ENCODE peak calls at places on chromosomes 2 and 18, in nine cellular contexts. X is stimulated activated naive CD8-positive, alpha-beta T cell treated with anti-CD3 and anti-CD28 coated beads, Interleukin-15, Interleukin-2, amounts not matched to agents 100 U/mL and 50 U/mL, for 24 hours; A is right atrium auricular region; N is upper lobe of right lung; Q is MCF 10A; E is germinal center; I is smooth muscle cell of the brain vasculature; M is hippocampal formation; Z is NCI-H1436. T is an unnamed sample.

GRCh38 chr18:45270289-45270771 is 344.9 kb upstream of the SLC14A2 start:
- DNase-seq in X (no peak), A (no peak), N (no peak), Q (no peak), E (no peak), I (no peak), M (no peak), Z (no peak), T (no peak)

GRCh38 chr2:85642725-85643124 is 25.3 kb downstream of the SFTPB start:
- DNase-seq in X (no peak), A (no peak), N (no peak), Q (no peak), E (no peak), I (no peak), M (no peak), Z (no peak), T (no peak)

GRCh38 chr2:240399419-240400318 is 35.8 kb upstream of the GPC1 start:
- DNase-seq in X (no peak), A (no peak), N (peak), Q (no peak), E (no peak), I (no peak), M (no peak), Z (no peak), T (peak)

GRCh38 chr2:37282746-37283145 is 41.9 kb downstream of the PRKD3 start:
- DNase-seq in X (no peak), A (no peak), N (no peak), Q (no peak), E (no peak), I (no peak), M (no peak), Z (no peak), T (no peak)

GRCh38 chr2:75035444-75036353 is 77.3 kb downstream of the POLE4 start:
- DNase-seq in X (no peak), A (no peak), N (no peak), Q (peak), E (no peak), I (no peak), M (no peak), Z (no peak), T (no peak)

GRCh38 chr18:5890606-5891360 is 4.5 kb downstream of the TMEM200C start:
- DNase-seq in X (peak), A (no peak), N (peak), Q (no peak), E (peak), I (no peak), M (peak), Z (no peak), T (no peak)

GRCh38 chr2:95384854-95385569 is 17.5 kb upstream of the FAHD2A start:
- DNase-seq in X (no peak), A (peak), N (peak), Q (no peak), E (no peak), I (no peak), M (no peak), Z (no peak), T (peak)

GRCh38 chr2:12010059-12010458 is 263.6 kb downstream of the LPIN1 start:
- DNase-seq in X (no peak), A (no peak), N (no peak), Q (no peak), E (no peak), I (no peak), M (no peak), Z (no peak), T (no peak)

GRCh38 chr2:232273903-232274598 is 104.5 kb upstream of the ALPP start:
- DNase-seq in X (no peak), A (no peak), N (no peak), Q (no peak), E (no peak), I (no peak), M (no peak), Z (no peak), T (no peak)

GRCh38 chr2:167581961-167582574 is 665.3 kb downstream of the STK39 start:
- DNase-seq in X (no peak), A (no peak), N (no peak), Q (no peak), E (no peak), I (no peak), M (no peak), Z (no peak), T (no peak)

GRCh38 chr18:57833441-57834101 is 30.5 kb upstream of the ATP8B1 start:
- DNase-seq in X (peak), A (no peak), N (no peak), Q (peak), E (peak), I (no peak), M (no peak), Z (no peak), T (no peak)

GRCh38 chr18:57805117-57805516 is 2.0 kb upstream of the ATP8B1 start:
- DNase-seq in X (no peak), A (peak), N (no peak), Q (no peak), E (no peak), I (no peak), M (no peak), Z (no peak), T (no peak)

GRCh38 chr2:227163445-227163997 is 484 bp downstream of the COL4A4 start:
- DNase-seq in X (no peak), A (no peak), N (peak), Q (peak), E (peak), I (no peak), M (no peak), Z (no peak), T (no peak)

GRCh38 chr2:128228894-128229293 is 89.8 kb downstream of the HS6ST1 start:
- DNase-seq in X (no peak), A (no peak), N (no peak), Q (peak), E (no peak), I (no peak), M (no peak), Z (peak), T (no peak)

GRCh38 chr2:53021285-53021684 is 746.3 kb upstream of the CHAC2 start:
- DNase-seq in X (no peak), A (no peak), N (no peak), Q (peak), E (no peak), I (no peak), M (no peak), Z (no peak), T (no peak)

GRCh38 chr2:203763425-203764272 is 57.2 kb downstream of the CD28 start:
- DNase-seq in X (no peak), A (no peak), N (no peak), Q (no peak), E (no peak), I (no peak), M (no peak), Z (no peak), T (no peak)

GRCh38 chr2:3727397-3728045 is 24.1 kb downstream of the DCDC2C start:
- DNase-seq in X (no peak), A (no peak), N (no peak), Q (no peak), E (no peak), I (no peak), M (no peak), Z (no peak), T (no peak)

GRCh38 chr2:11320698-11321492 is 23.5 kb downstream of the ROCK2 start:
- DNase-seq in X (no peak), A (no peak), N (no peak), Q (no peak), E (no peak), I (no peak), M (no peak), Z (no peak), T (no peak)

GRCh38 chr2:105607920-105608504 is 136.7 kb upstream of the NCK2 start:
- DNase-seq in X (no peak), A (no peak), N (no peak), Q (no peak), E (no peak), I (no peak), M (no peak), Z (no peak), T (no peak)

GRCh38 chr2:239285071-239285931 is 115.5 kb downstream of the HDAC4 start:
- DNase-seq in X (peak), A (no peak), N (peak), Q (no peak), E (no peak), I (no peak), M (no peak), Z (no peak), T (no peak)

GRCh38 chr2:217622205-217622621 is 380.6 kb downstream of the TNS1 start:
- DNase-seq in X (no peak), A (no peak), N (no peak), Q (no peak), E (no peak), I (peak), M (peak), Z (no peak), T (peak)

GRCh38 chr2:132664096-132664495 is 5.9 kb downstream of the LYPD1 start:
- DNase-seq in X (no peak), A (no peak), N (no peak), Q (peak), E (no peak), I (no peak), M (no peak), Z (no peak), T (no peak)

GRCh38 chr2:238459081-238459629 is 32.4 kb downstream of the ASB1 start:
- DNase-seq in X (no peak), A (peak), N (no peak), Q (no peak), E (no peak), I (no peak), M (no peak), Z (no peak), T (no peak)

GRCh38 chr2:192162392-192163042 is 32.2 kb downstream of the TMEFF2 start:
- DNase-seq in X (peak), A (peak), N (no peak), Q (peak), E (peak), I (peak), M (peak), Z (peak), T (no peak)

GRCh38 chr2:98479959-98480524 is 35.4 kb downstream of the INPP4A start:
- DNase-seq in X (peak), A (no peak), N (peak), Q (peak), E (no peak), I (no peak), M (peak), Z (peak), T (no peak)

GRCh38 chr2:70978388-70979357 is at the start of gene ANKRD53:
- DNase-seq in X (no peak), A (no peak), N (peak), Q (no peak), E (no peak), I (no peak), M (no peak), Z (peak), T (peak)

GRCh38 chr2:208373460-208374089 is 33.0 kb upstream of the PTH2R start:
- DNase-seq in X (no peak), A (no peak), N (no peak), Q (peak), E (peak), I (peak), M (no peak), Z (peak), T (no peak)

GRCh38 chr2:160477032-160477431 is 16.6 kb downstream of the RBMS1 start:
- DNase-seq in X (no peak), A (no peak), N (no peak), Q (no peak), E (no peak), I (no peak), M (no peak), Z (no peak), T (no peak)

GRCh38 chr2:43132523-43133301 is 93.7 kb downstream of the ZFP36L2 start:
- DNase-seq in X (peak), A (no peak), N (no peak), Q (no peak), E (peak), I (no peak), M (peak), Z (no peak), T (no peak)

GRCh38 chr2:11028407-11028916 is 116.7 kb downstream of the KCNF1 start:
- DNase-seq in X (no peak), A (peak), N (no peak), Q (no peak), E (no peak), I (no peak), M (no peak), Z (no peak), T (no peak)

GRCh38 chr2:165239230-165239629 is at the start of gene SCN2A:
- DNase-seq in X (no peak), A (no peak), N (no peak), Q (peak), E (peak), I (peak), M (no peak), Z (peak), T (no peak)

GRCh38 chr18:46289931-46290330 is 185.7 kb downstream of the HAUS1 start:
- DNase-seq in X (no peak), A (peak), N (peak), Q (no peak), E (no peak), I (no peak), M (no peak), Z (no peak), T (no peak)

GRCh38 chr18:79479761-79480161 is 84.0 kb downstream of the NFATC1 start:
- DNase-seq in X (no peak), A (no peak), N (peak), Q (no peak), E (no peak), I (no peak), M (no peak), Z (no peak), T (no peak)

GRCh38 chr2:47339745-47340541 is 63.0 kb upstream of the MSH2 start:
- DNase-seq in X (peak), A (no peak), N (no peak), Q (peak), E (no peak), I (no peak), M (no peak), Z (no peak), T (no peak)

GRCh38 chr18:13229021-13229671 is 10.6 kb downstream of the LDLRAD4 start:
- DNase-seq in X (no peak), A (no peak), N (no peak), Q (no peak), E (no peak), I (no peak), M (no peak), Z (no peak), T (no peak)

GRCh38 chr2:19178175-19178574 is 180.2 kb downstream of the OSR1 start:
- DNase-seq in X (no peak), A (no peak), N (no peak), Q (peak), E (no peak), I (no peak), M (no peak), Z (no peak), T (no peak)

GRCh38 chr2:42064417-42064942 is 16.7 kb downstream of the PKDCC start:
- DNase-seq in X (no peak), A (no peak), N (no peak), Q (no peak), E (no peak), I (no peak), M (no peak), Z (no peak), T (no peak)

GRCh38 chr2:37388074-37388473 is 43.6 kb downstream of the QPCT start:
- DNase-seq in X (no peak), A (no peak), N (no peak), Q (peak), E (no peak), I (no peak), M (no peak), Z (no peak), T (no peak)

GRCh38 chr2:72685666-72686065 is 140.2 kb downstream of the EXOC6B start:
- DNase-seq in X (no peak), A (no peak), N (no peak), Q (no peak), E (no peak), I (no peak), M (no peak), Z (no peak), T (no peak)